ENCODE peak calls at places on chromosome 7, in nine cellular contexts. Y, E, W, H, U, B, L, S and F are unnamed samples.

GRCh38 chr7:82685214-82685613 is 241.6 kb upstream of the CACNA2D1 start:
- DNase-seq in Y (no peak), E (no peak), W (no peak), H (no peak), U (no peak), B (no peak), L (no peak), S (no peak), F (no peak)

GRCh38 chr7:131517218-131517923 is 39.1 kb downstream of the PODXL start:
- DNase-seq in Y (no peak), E (no peak), W (no peak), H (no peak), U (no peak), B (no peak), L (no peak), S (no peak), F (no peak)

GRCh38 chr7:452230-452751 is 67.4 kb downstream of the PDGFA start:
- DNase-seq in Y (no peak), E (no peak), W (no peak), H (peak), U (peak), B (peak), L (no peak), S (peak), F (no peak)

GRCh38 chr7:16801111-16801542 is 3.7 kb downstream of the AGR2 start:
- DNase-seq in Y (no peak), E (no peak), W (no peak), H (peak), U (peak), B (peak), L (no peak), S (peak), F (peak)

GRCh38 chr7:45147858-45148652 is 9.5 kb upstream of the RAMP3 start:
- DNase-seq in Y (no peak), E (no peak), W (no peak), H (no peak), U (no peak), B (no peak), L (no peak), S (no peak), F (no peak)

GRCh38 chr7:24135003-24135817 is 148.8 kb upstream of the NPY start:
- DNase-seq in Y (no peak), E (no peak), W (no peak), H (no peak), U (no peak), B (no peak), L (no peak), S (no peak), F (no peak)

GRCh38 chr7:157007470-157008066 is 2.9 kb downstream of the MNX1 start:
- DNase-seq in Y (no peak), E (no peak), W (no peak), H (no peak), U (no peak), B (peak), L (no peak), S (no peak), F (no peak)

GRCh38 chr7:79268730-79269129 is 184.7 kb downstream of the MAGI2 start:
- DNase-seq in Y (no peak), E (no peak), W (no peak), H (no peak), U (no peak), B (no peak), L (no peak), S (no peak), F (no peak)

GRCh38 chr7:131327049-131327625 is 539 bp upstream of the MKLN1 start:
- DNase-seq in Y (no peak), E (no peak), W (peak), H (peak), U (peak), B (no peak), L (no peak), S (peak), F (peak)

GRCh38 chr7:101125989-101126650 is 784 bp upstream of the SERPINE1 start:
- DNase-seq in Y (no peak), E (peak), W (peak), H (peak), U (peak), B (no peak), L (peak), S (peak), F (no peak)

GRCh38 chr7:152459724-152460251 is 24.0 kb upstream of the KMT2C start:
- DNase-seq in Y (no peak), E (peak), W (no peak), H (peak), U (no peak), B (peak), L (no peak), S (no peak), F (no peak)

GRCh38 chr7:83738436-83738835 is 89.5 kb upstream of the SEMA3E start:
- DNase-seq in Y (no peak), E (no peak), W (no peak), H (no peak), U (no peak), B (peak), L (no peak), S (no peak), F (no peak)

DNA sequence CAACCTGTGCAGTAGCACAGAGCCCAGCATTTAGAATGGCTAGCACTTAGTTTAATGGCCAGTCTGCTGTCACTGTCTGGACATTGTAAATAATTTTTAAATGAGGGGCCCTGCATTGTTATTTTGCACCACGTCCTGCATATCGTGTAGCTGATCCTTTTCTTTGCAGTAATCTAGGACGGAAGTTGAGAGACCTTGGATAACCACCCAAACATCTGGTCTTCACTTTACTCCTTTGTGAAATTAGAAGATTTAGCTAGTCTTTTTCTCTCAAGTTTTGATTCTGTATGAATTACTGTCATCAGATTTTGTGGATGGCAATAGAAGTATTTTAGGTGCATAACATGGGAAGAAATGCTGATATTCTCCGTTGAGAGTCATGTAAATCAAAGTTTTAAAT is 1.9 kb downstream of the MIOS start:
- DNase-seq in Y (no peak), E (no peak), W (no peak), H (no peak), U (no peak), B (no peak), L (no peak), S (no peak), F (no peak)
- H3K4me3 ChIP-seq in Y (peak), E (no peak), W (no peak), H (peak), U (peak), B (peak), L (peak), S (no peak), F (no peak)

GRCh38 chr7:98877692-98878364 is 504 bp upstream of the TRRAP start:
- DNase-seq in Y (no peak), E (no peak), W (no peak), H (no peak), U (no peak), B (no peak), L (no peak), S (no peak), F (no peak)

GRCh38 chr7:98878365-98879197 is at the start of gene TRRAP:
- DNase-seq in Y (peak), E (peak), W (peak), H (peak), U (peak), B (peak), L (no peak), S (peak), F (peak)

GRCh38 chr7:98880485-98880884 is 2.2 kb downstream of the TRRAP start:
- DNase-seq in Y (no peak), E (no peak), W (no peak), H (no peak), U (no peak), B (no peak), L (no peak), S (no peak), F (no peak)

GRCh38 chr7:98879989-98880337 is 1.6 kb downstream of the TRRAP start:
- DNase-seq in Y (no peak), E (no peak), W (no peak), H (no peak), U (no peak), B (no peak), L (no peak), S (no peak), F (no peak)

DNA sequence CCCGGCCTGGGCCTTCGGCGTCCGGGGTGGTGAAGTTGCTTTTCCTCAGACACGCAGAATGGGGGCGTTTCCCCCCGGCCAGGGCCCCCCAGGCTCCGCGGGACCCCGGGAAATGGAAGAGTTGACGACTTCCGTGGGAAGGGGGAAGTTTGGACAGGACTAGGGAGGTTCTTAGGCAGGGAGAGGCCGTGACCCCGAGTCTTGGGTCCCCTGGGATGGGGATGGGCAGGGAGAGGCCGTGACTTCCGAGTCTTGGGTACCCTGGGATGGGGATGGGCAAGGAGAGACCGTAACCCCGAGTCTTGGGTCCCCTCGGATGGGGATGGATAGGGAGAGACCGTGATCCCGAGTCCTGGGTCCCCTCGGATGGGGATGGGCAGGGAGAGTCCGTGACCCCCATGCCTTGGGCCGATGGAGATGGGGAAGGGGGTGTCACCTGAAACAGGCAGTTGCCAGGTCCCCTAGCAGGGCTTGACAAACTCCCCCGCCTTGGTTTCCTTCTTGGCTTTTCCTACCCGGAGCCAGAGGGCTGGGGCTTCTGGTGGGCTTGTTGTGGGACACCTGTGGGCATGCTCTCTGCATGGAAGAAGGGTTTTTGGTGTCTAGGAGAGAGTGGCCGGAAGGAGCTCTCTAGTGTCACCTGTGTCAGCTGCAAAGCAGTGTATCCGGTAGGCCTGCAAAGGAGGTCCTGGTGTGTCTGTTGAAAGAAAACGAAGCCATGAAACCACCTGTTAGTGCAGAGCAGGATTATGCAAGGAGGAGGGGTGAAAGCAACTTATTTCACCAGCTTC is 1.1 kb downstream of the TRRAP start:
- DNase-seq in Y (peak), E (no peak), W (no peak), H (peak), U (no peak), B (peak), L (no peak), S (no peak), F (peak)
- H3K4me3 ChIP-seq in Y (peak), E (peak), W (peak), H (peak), U (peak), B (peak), L (peak), S (peak), F (peak)

DNA sequence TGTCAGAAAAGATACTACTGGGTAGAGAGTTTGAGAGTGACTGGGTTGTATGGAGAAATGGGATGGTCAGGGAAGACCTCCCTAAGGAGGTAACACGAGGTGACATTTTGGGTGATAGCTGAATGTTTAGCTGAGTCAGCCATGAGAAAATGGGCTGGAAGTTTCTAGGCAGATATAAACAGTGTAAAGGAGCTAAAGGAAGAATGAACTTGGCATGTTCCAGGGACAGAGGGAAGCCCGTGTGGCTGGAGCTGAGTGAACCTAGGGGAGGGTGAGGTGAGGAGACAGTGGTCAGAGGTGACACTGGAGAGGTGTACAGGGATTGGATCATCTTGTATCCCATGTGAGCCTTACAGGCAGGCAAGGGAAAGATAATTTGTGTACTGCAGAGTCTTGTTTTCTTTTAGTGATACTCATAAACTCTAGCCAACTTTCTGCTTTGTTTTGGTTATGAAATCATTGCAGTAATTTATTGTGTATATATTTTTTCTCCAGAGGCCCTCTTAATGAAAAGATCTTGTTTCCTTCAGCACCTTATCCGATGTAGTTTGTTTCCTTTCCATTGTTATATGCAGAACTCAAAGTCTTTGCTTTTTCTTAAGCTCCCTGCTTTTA is 1.8 kb downstream of the STARD3NL start:
- DNase-seq in Y (no peak), E (no peak), W (no peak), H (peak), U (no peak), B (no peak), L (no peak), S (peak), F (no peak)
- H3K4me3 ChIP-seq in Y (no peak), E (no peak), W (peak), H (peak), U (peak), B (peak), L (no peak), S (peak), F (no peak)

GRCh38 chr7:27923308-27923980 is 183.5 kb downstream of the TAX1BP1 start:
- DNase-seq in Y (no peak), E (no peak), W (no peak), H (peak), U (no peak), B (no peak), L (no peak), S (peak), F (no peak)

GRCh38 chr7:27922907-27923306 is 182.9 kb downstream of the TAX1BP1 start:
- DNase-seq in Y (no peak), E (no peak), W (no peak), H (no peak), U (no peak), B (no peak), L (no peak), S (no peak), F (no peak)

GRCh38 chr7:27920281-27920946 is 180.5 kb downstream of the TAX1BP1 start:
- DNase-seq in Y (no peak), E (no peak), W (no peak), H (no peak), U (no peak), B (no peak), L (no peak), S (no peak), F (no peak)

GRCh38 chr7:27918503-27918902 is 178.5 kb downstream of the TAX1BP1 start:
- DNase-seq in Y (no peak), E (no peak), W (no peak), H (no peak), U (no peak), B (no peak), L (no peak), S (no peak), F (no peak)

DNA sequence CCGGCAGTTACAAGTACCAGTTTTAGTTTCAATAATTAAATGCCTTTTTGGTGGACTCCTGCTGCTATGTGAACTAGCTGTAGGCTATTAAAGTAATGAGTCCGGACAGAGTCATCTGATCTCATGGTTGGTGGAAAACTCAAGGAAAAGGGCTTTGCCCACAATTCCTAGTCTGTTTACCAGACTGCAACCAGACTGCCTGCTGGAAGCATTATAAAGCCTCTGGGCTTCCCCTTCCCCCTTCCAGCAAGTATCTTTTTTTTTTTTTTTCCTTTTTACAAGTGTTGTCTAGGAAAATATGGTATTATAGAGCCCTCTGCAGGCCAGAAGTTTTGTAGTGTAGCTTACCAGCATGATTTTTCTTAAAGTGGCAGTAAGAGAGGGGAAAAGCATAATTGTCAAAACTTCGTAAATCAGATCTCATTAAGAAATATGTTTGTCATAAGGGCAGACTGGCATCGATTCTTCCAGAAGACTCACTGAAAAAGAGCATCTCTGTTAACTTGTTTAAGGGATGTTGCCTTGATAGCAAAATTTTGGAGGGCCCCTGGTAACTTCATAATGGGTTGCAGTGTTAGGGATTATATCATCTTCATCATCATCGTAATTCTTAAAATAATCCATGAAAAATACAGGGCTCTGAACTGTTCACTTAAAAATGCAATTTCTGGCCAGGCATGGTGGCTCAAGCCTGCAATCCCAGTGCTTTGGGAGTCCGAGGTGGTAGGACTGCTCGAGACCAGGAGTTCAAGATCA is 181.3 kb downstream of the TAX1BP1 start:
- DNase-seq in Y (no peak), E (no peak), W (no peak), H (peak), U (peak), B (peak), L (peak), S (peak), F (peak)
- H3K4me3 ChIP-seq in Y (no peak), E (no peak), W (no peak), H (peak), U (no peak), B (no peak), L (no peak), S (no peak), F (no peak)

GRCh38 chr7:77838929-77839491 is 40.4 kb downstream of the PHTF2 start:
- DNase-seq in Y (no peak), E (no peak), W (no peak), H (no peak), U (no peak), B (peak), L (no peak), S (no peak), F (no peak)
- H3K4me3 ChIP-seq in Y (no peak), E (no peak), W (no peak), H (no peak), U (no peak), B (no peak), L (no peak), S (no peak), F (no peak)

GRCh38 chr7:2802504-2803341 is 41.4 kb downstream of the GNA12 start:
- DNase-seq in Y (peak), E (peak), W (no peak), H (peak), U (peak), B (peak), L (no peak), S (peak), F (no peak)

GRCh38 chr7:2803755-2804154 is 40.4 kb downstream of the GNA12 start:
- DNase-seq in Y (peak), E (no peak), W (no peak), H (no peak), U (no peak), B (no peak), L (no peak), S (no peak), F (no peak)

GRCh38 chr7:2800923-2801682 is 43.0 kb downstream of the GNA12 start:
- DNase-seq in Y (peak), E (peak), W (no peak), H (peak), U (peak), B (no peak), L (no peak), S (peak), F (peak)

GRCh38 chr7:2803342-2803692 is 40.8 kb downstream of the GNA12 start:
- DNase-seq in Y (no peak), E (no peak), W (no peak), H (no peak), U (no peak), B (no peak), L (no peak), S (no peak), F (no peak)

DNA sequence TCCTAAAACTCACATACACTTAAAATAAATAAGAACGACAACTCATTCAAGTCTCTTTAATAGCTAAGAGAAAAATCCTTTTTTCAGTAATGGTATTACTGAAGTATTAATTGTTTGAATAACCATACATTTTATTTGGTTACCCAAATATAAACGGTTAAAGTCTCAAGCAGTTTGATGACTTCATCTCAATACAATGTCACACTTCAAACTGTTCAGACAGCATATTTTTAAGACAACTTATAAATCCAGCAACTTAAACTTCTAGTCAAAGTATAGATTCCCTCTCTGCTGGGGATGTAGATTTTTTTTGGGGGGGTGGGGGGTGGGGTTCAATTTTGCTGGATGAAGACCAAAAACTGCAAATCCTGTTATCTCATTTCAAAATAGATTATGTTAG is 42.0 kb downstream of the GNA12 start:
- DNase-seq in Y (no peak), E (no peak), W (no peak), H (peak), U (peak), B (no peak), L (no peak), S (peak), F (no peak)
- H3K4me3 ChIP-seq in Y (no peak), E (no peak), W (no peak), H (no peak), U (no peak), B (no peak), L (no peak), S (no peak), F (no peak)